ENCODE peak calls at places on chromosomes 12 and 14, in nine cellular contexts. H, C, Z, W, M, V, I, F and P are unnamed samples.

GRCh38 chr12:91326043-91327027 is 143.7 kb upstream of the DCN start:
- DNase-seq in V (peak), H (no peak), F (peak), I (no peak), M (peak), C (peak), W (peak), Z (peak), P (no peak)

GRCh38 chr14:65286443-65286842 is 126.1 kb upstream of the FUT8 start:
- DNase-seq in C (peak), F (peak), Z (peak), V (peak), W (peak), I (no peak), M (no peak), H (no peak), P (no peak)

GRCh38 chr12:110619534-110619953 is 5.6 kb downstream of the TCTN1 start:
- DNase-seq in W (peak), H (peak), M (no peak), F (no peak), V (no peak), I (no peak), Z (peak), C (no peak), P (no peak)

GRCh38 chr14:71554323-71554722 is 377.9 kb upstream of the RGS6 start:
- DNase-seq in C (no peak), I (no peak), V (no peak), H (peak), M (peak), F (no peak), W (peak), Z (peak), P (no peak)

GRCh38 chr12:133106253-133106652 is 23.8 kb downstream of the ZNF891 start:
- DNase-seq in W (no peak), H (no peak), C (no peak), F (peak), M (peak), I (no peak), V (no peak), Z (no peak), P (no peak)

GRCh38 chr12:132475304-132476037 is 14.5 kb upstream of the FBRSL1 start:
- DNase-seq in W (no peak), H (no peak), M (no peak), F (no peak), Z (no peak), V (peak), I (no peak), C (no peak), P (no peak)

GRCh38 chr12:121915841-121916321 is 2.5 kb upstream of the CFAP251 start:
- DNase-seq in Z (no peak), V (no peak), W (no peak), I (no peak), M (peak), C (no peak), H (no peak), F (peak), P (no peak)

GRCh38 chr14:61493239-61493638 is 171.9 kb downstream of the PRKCH start:
- DNase-seq in Z (no peak), W (no peak), F (peak), H (no peak), M (peak), V (no peak), C (no peak), I (no peak), P (no peak)

GRCh38 chr12:118783703-118784102 is 197.6 kb upstream of the SRRM4 start:
- DNase-seq in F (no peak), C (no peak), W (no peak), V (no peak), M (no peak), I (no peak), Z (no peak), H (no peak), P (no peak)

GRCh38 chr14:106875503-106875902 is 1349.1 kb downstream of the TMEM121 start:
- DNase-seq in H (peak), Z (peak), C (peak), W (peak), V (peak), M (no peak), I (no peak), F (no peak), P (no peak)

GRCh38 chr12:86429824-86430223 is 173.6 kb upstream of the MGAT4C start:
- DNase-seq in Z (no peak), C (no peak), W (no peak), H (no peak), M (peak), V (no peak), I (no peak), F (no peak), P (no peak)

GRCh38 chr12:106303202-106303820 is 778 bp downstream of the TCP11L2 start:
- DNase-seq in M (peak), W (peak), C (peak), F (peak), H (peak), Z (peak), I (peak), V (peak), P (peak)

GRCh38 chr14:96599076-96599475 is 96.9 kb downstream of the PAPOLA start:
- DNase-seq in F (no peak), M (no peak), I (no peak), C (no peak), V (no peak), Z (no peak), H (no peak), W (no peak), P (no peak)

GRCh38 chr12:64457036-64457435 is 5.1 kb downstream of the TBK1 start:
- DNase-seq in H (no peak), W (no peak), Z (no peak), M (peak), F (peak), V (peak), I (no peak), C (no peak), P (no peak)

GRCh38 chr14:29274890-29275651 is 508.5 kb downstream of the FOXG1 start:
- DNase-seq in C (no peak), V (no peak), W (no peak), Z (no peak), I (no peak), H (no peak), F (no peak), M (no peak), P (no peak)

GRCh38 chr12:2118061-2118460 is 65.3 kb downstream of the CACNA1C start:
- DNase-seq in H (no peak), Z (no peak), I (peak), V (no peak), M (no peak), C (no peak), F (no peak), W (no peak), P (no peak)

GRCh38 chr12:19744760-19745218 is 305.5 kb downstream of the AEBP2 start:
- DNase-seq in I (no peak), C (no peak), H (no peak), F (peak), W (no peak), M (peak), V (no peak), Z (no peak), P (no peak)

GRCh38 chr12:3692616-3693365 is 60.1 kb downstream of the CRACR2A start:
- DNase-seq in C (no peak), M (no peak), Z (no peak), F (no peak), W (no peak), I (no peak), H (no peak), V (no peak), P (no peak)

GRCh38 chr14:68135566-68135965 is 316.0 kb downstream of the RAD51B start:
- DNase-seq in Z (no peak), V (no peak), I (no peak), F (no peak), M (peak), H (no peak), W (no peak), C (no peak), P (no peak)

GRCh38 chr12:8784464-8784863 is 38.0 kb upstream of the A2ML1 start:
- DNase-seq in W (no peak), Z (no peak), M (no peak), H (no peak), V (no peak), C (no peak), I (no peak), F (no peak), P (no peak)

GRCh38 chr12:109255377-109255776 is 53.7 kb downstream of the FOXN4 start:
- DNase-seq in M (peak), C (no peak), Z (no peak), V (no peak), W (no peak), I (no peak), H (no peak), F (peak), P (no peak)

GRCh38 chr12:92108651-92109050 is 37.0 kb downstream of the BTG1 start:
- DNase-seq in F (peak), H (no peak), M (peak), W (no peak), Z (no peak), V (no peak), C (no peak), I (no peak), P (peak)

GRCh38 chr12:1911598-1912575 is 6.6 kb downstream of the CACNA2D4 start:
- DNase-seq in V (no peak), F (no peak), I (peak), Z (peak), M (no peak), W (peak), C (peak), H (no peak), P (peak)

GRCh38 chr12:87870061-87870460 is 159.1 kb downstream of the C12orf50 start:
- DNase-seq in Z (no peak), H (no peak), F (peak), C (no peak), M (peak), V (no peak), I (no peak), W (no peak), P (no peak)

GRCh38 chr12:127485528-127485927 is 781.4 kb upstream of the TMEM132C start:
- DNase-seq in W (no peak), I (no peak), M (peak), C (peak), V (no peak), F (peak), Z (no peak), H (no peak), P (no peak)

GRCh38 chr14:20668969-20669368 is 15.4 kb upstream of the RNASE4 start:
- DNase-seq in H (no peak), F (no peak), V (no peak), W (no peak), C (no peak), Z (no peak), I (no peak), M (no peak), P (no peak)

GRCh38 chr12:32211769-32212156 is 105.1 kb downstream of the BICD1 start:
- DNase-seq in V (no peak), W (no peak), M (no peak), C (no peak), F (no peak), H (no peak), Z (no peak), I (no peak), P (no peak)

GRCh38 chr14:61866932-61867920 is 105.0 kb downstream of the SNAPC1 start:
- DNase-seq in Z (peak), W (peak), M (peak), C (no peak), I (no peak), F (no peak), V (no peak), H (peak), P (no peak)

GRCh38 chr12:49671051-49671765 is 36.0 kb downstream of the FMNL3 start:
- DNase-seq in V (peak), W (no peak), C (peak), H (peak), Z (no peak), F (no peak), I (no peak), M (no peak), P (peak)

GRCh38 chr12:130702966-130703732 is 12.9 kb downstream of the RIMBP2 start:
- DNase-seq in C (no peak), F (no peak), W (no peak), M (no peak), I (peak), Z (no peak), H (no peak), V (no peak), P (no peak)
- TF ChIP-seq CTCF in C (no peak), F (no peak), W (no peak), M (no peak), I (no peak), Z (no peak), H (no peak), V (no peak), P (no peak)

GRCh38 chr14:77377502-77377844 is 294 bp downstream of the SAMD15 start:
- DNase-seq in W (no peak), V (no peak), F (no peak), M (no peak), I (no peak), H (no peak), C (no peak), Z (no peak), P (no peak)

GRCh38 chr14:77376380-77376770 is 519 bp downstream of the TMED8 start:
- DNase-seq in F (no peak), M (peak), V (peak), I (no peak), H (no peak), Z (peak), C (peak), W (peak), P (no peak)

GRCh38 chr14:77375973-77376372 is 921 bp downstream of the TMED8 start:
- DNase-seq in F (no peak), M (no peak), W (no peak), H (no peak), V (no peak), I (no peak), C (no peak), Z (no peak), P (no peak)

GRCh38 chr14:77375164-77375950 is 1.5 kb downstream of the TMED8 start:
- DNase-seq in C (no peak), H (peak), I (no peak), M (no peak), W (peak), V (no peak), Z (peak), F (no peak), P (no peak)

DNA sequence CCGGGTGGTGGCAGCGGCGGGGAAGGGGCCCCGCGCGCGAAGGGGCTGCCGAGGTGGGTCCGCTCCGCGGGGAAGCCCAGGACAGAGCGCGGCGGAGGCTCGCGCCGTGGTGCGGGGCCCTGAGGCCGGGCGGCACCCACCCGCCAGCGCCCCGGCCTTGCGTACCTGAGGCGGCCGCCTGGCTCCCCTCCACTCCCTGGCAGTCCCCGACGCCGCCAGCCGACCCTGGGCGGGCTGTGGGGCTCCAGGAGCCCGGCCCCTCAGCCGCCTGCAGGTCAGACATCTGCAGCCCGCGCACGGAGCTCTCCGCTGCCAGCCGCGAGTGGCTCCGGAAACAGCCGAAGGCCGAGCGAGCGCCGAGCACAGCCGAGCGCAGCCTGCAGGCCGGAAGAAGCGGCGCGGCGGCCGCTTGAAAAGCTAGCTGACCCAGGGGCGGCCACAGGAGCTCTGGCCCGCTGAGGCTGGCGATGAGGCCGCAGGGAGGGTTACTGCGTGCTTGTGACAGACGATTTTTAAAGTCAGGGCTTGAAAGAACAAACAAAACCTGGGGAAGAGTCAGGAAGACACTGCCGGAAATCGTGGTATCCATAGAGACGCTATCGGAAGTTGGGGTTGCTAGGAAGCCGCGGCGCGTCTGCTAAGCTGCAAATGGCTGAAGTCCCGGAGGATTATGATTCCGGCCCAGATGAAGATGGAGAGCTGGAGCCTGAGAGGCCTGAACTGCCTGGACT is at the start of the genes SAMD15 and TMED8:
- DNase-seq in V (peak), F (peak), H (peak), W (peak), Z (peak), I (peak), C (peak), M (peak), P (peak)
- TF ChIP-seq CTCF in V (no peak), F (peak), H (no peak), W (peak), Z (no peak), I (peak), C (peak), M (peak), P (no peak)

DNA sequence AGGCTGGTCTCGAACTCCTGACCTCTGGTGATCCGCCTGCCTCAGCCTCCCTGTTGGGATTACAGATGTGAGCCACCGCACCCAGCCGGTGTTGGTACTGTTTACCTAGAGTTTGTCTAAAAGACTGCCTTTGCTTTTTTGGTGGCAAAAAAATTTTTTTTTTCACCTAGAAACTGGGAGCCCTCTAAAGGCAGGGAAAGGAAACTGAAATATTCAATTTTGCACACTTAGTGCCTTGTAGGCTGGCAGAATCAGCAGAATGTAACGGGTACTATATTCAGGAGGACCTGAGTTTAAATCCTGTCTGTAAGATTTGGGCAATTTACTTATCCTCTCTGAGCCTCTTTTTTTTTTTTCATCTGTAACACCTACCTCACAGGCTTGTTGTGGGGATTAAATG is 43.6 kb downstream of the PAPLN start:
- DNase-seq in I (no peak), H (no peak), C (no peak), V (no peak), W (no peak), F (no peak), M (no peak), Z (no peak), P (no peak)
- TF ChIP-seq CTCF in I (no peak), H (no peak), C (no peak), V (no peak), W (no peak), F (no peak), M (peak), Z (no peak), P (no peak)

DNA sequence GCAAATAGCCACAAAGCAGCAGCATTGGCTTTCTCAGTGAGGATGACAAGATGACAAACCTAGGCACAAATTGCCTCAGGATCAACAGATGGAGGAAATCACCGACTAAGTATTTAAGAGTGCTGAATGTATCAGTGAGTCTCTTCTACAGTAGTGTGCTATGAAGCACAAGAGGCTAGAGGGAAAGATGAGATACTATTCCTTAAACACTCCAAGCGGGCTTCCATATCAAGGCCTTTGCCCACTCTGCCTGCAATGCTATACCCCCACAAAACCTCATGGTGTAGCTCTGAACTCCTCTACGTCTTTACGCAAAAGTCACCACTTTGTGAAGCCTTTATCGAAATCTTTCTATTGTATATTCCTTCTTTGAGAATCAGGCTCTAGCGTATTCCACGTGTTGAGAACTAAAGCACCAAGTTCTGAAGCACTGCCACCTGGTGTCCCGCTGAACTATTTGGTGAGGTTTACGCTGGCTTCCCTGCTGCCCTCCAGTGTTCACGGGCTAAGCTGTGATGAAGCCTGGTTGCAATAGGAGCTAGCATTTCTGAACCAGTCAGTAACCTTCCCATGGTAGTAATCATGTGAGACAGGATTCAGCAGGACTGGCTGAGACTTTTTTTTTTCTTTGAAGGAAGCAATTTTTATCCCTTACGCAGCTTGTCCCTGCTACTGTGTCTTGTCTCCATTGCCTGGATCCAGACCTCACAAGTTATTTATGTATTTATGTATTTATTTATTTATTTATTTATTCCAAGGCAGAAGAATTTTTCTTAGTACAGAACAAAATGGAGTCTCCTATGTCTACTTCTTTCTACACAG is 426.5 kb upstream of the OR4E1 start:
- DNase-seq in I (peak), M (peak), C (peak), V (peak), F (peak), H (peak), Z (peak), W (peak), P (no peak)
- TF ChIP-seq CTCF in I (no peak), M (peak), C (peak), V (no peak), F (peak), H (peak), Z (peak), W (peak), P (no peak)

DNA sequence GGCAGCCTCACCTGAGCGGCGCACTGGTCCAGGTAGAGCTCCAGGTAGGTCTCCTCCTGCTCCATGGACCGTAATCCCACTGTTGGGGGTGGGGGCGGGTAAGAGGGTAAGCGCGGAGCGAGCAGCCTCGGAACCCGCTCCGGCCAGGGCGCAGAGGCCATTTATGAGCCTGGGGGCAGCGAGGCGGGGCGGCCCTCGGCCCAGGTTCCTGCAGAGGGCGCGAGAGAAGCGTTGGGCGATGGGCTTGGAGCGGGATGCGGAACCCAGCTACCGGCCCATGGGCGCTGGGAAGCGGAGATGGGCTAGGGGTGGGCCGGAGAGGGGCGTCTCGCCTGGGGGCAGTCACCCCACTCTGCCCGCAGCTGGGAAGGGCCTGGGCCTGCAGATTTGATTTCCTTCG is at the start of gene TBPL2:
- DNase-seq in Z (no peak), F (no peak), V (no peak), I (no peak), W (no peak), H (no peak), M (no peak), C (no peak), P (no peak)
- TF ChIP-seq CTCF in Z (peak), F (peak), V (no peak), I (no peak), W (no peak), H (no peak), M (peak), C (no peak), P (peak)

DNA sequence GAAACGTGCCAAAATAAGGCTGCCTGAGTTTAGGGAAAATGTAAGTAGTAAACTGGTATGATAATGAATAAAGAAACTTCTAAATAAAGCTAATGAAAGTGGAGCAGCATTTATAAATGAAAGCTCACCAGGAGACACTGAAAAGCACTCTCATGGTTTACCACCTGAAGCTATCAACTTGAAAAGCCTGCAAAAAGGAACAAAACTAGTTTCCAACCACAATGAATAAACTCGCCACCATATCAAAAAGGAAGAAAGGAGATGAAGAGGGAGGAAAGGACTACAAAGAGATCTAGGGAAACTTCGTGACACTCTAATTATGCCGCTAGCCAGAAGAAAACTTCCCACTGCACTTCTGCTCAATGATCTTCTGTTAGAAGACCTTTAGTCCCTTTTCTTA is 66.7 kb downstream of the MED13L start:
- DNase-seq in I (no peak), W (no peak), H (no peak), C (no peak), F (no peak), M (no peak), Z (no peak), V (no peak), P (no peak)
- TF ChIP-seq CTCF in I (no peak), W (no peak), H (no peak), C (no peak), F (no peak), M (no peak), Z (no peak), V (no peak), P (no peak)

GRCh38 chr14:94376108-94376975 is 12.1 kb downstream of the SERPINA1 start:
- DNase-seq in H (no peak), I (no peak), Z (no peak), M (no peak), C (no peak), V (no peak), W (no peak), F (no peak), P (no peak)
- TF ChIP-seq CTCF in H (peak), I (no peak), Z (no peak), M (no peak), C (no peak), V (no peak), W (no peak), F (no peak), P (no peak)